ENCODE peak calls at places on chromosomes 5 and 9, in four cellular contexts. V is cardiac fibroblast, Y is dorsolateral prefrontal cortex, E is neural progenitor cell. I is an unnamed sample.

GRCh38 chr9:106891286-106891685 is 28.3 kb downstream of the ZNF462 start:
- DNase-seq in V (no peak), Y (no peak), E (peak), I (peak)

GRCh38 chr5:72779520-72779919 is 36.9 kb upstream of the TNPO1 start:
- DNase-seq in V (no peak), Y (no peak), E (no peak), I (no peak)

GRCh38 chr5:136065588-136065987 is 36.8 kb downstream of the TGFBI start:
- DNase-seq in V (no peak), Y (no peak), E (no peak), I (no peak)

GRCh38 chr5:82720764-82721163 is 356.4 kb downstream of the TMEM167A start:
- DNase-seq in V (peak), Y (no peak), E (no peak), I (no peak)

GRCh38 chr9:6566409-6567139 is 79.0 kb downstream of the GLDC start:
- DNase-seq in V (peak), Y (no peak), E (no peak), I (peak)

GRCh38 chr5:159310492-159310891 is 19.8 kb downstream of the IL12B start:
- DNase-seq in V (no peak), Y (no peak), E (peak), I (no peak)

GRCh38 chr5:128538249-128539037 is 398 bp upstream of the FBN2 start:
- DNase-seq in V (peak), Y (no peak), E (peak), I (peak)

GRCh38 chr5:19795218-19795617 is 192.8 kb downstream of the CDH18 start:
- DNase-seq in V (peak), Y (no peak), E (peak), I (peak)

GRCh38 chr9:127928232-127929043 is 2.1 kb downstream of the PIP5KL1 start:
- DNase-seq in V (no peak), Y (no peak), E (no peak), I (no peak)
- H3K4me3 ChIP-seq in V (no peak), Y (no peak), E (no peak), I (no peak)

GRCh38 chr5:15290953-15291352 is 209.0 kb upstream of the FBXL7 start:
- DNase-seq in V (no peak), Y (no peak), E (peak), I (no peak)
- TF ChIP-seq CTCF in V (no peak), Y (no peak), E (peak), I (peak)

DNA sequence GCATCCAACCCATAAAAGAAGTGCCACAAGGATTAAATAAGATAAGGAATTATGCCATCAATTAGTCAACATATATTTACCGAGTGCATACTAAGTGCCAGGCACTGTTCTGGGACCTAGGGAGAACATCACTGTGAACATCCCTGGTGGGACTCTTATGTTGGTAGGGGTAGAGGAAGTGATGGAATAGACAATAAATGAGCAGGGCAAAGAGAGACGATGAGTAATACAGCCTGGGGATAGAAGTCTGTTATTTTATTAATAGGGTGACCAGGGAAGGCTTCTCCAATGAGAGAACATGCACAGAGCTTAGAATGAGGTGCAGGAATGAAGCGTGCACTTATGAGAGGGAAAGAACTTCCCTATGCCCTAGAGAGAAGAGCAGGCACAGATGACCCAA is 47.4 kb upstream of the VLDLR start:
- DNase-seq in V (no peak), Y (no peak), E (no peak), I (no peak)
- H3K4me3 ChIP-seq in V (no peak), Y (no peak), E (no peak), I (no peak)

GRCh38 chr5:61363715-61364114 is 31.7 kb downstream of the ZSWIM6 start:
- DNase-seq in V (no peak), Y (no peak), E (no peak), I (no peak)

GRCh38 chr5:61357745-61358144 is 25.7 kb downstream of the ZSWIM6 start:
- DNase-seq in V (peak), Y (no peak), E (peak), I (no peak)

GRCh38 chr5:61366841-61367240 is 34.8 kb downstream of the ZSWIM6 start:
- DNase-seq in V (peak), Y (no peak), E (no peak), I (no peak)

GRCh38 chr5:61362796-61363364 is 30.8 kb downstream of the ZSWIM6 start:
- DNase-seq in V (peak), Y (no peak), E (peak), I (peak)
- TF ChIP-seq CTCF in V (peak), Y (no peak), E (peak), I (peak)

DNA sequence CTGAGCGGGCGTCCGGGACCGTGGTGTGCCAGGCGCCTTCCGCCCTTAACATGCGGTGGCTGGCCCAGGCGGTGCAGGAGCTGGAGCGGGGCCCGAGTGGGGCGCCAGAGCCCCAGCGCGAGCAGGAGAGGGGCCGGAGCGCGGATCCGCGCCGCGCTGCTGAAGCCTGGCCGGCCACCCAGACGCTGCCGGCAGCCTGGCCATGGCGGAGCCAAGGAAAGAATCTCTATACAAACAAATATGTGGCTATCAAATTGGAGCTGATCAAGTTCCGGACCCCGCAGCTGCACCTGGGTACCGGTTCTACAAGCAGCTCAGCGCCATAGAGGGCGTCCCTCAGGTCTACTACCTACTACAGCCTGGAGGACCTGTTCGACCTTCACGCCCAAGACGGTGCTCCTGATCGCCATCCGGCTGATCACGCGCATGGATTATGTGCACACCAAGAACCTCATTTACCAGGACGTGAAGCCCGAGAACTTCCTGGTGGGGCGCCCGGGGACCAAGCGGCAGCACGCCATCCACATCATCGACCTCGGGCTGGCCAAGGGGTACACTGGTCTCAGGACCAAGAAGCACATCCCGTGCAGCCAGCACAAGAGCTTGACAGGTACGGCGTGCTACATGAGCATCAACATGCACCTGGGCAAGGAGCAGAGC is 55.8 kb downstream of the JAK2 start:
- DNase-seq in V (no peak), Y (no peak), E (no peak), I (no peak)
- H3K4me3 ChIP-seq in V (no peak), Y (no peak), E (no peak), I (no peak)

DNA sequence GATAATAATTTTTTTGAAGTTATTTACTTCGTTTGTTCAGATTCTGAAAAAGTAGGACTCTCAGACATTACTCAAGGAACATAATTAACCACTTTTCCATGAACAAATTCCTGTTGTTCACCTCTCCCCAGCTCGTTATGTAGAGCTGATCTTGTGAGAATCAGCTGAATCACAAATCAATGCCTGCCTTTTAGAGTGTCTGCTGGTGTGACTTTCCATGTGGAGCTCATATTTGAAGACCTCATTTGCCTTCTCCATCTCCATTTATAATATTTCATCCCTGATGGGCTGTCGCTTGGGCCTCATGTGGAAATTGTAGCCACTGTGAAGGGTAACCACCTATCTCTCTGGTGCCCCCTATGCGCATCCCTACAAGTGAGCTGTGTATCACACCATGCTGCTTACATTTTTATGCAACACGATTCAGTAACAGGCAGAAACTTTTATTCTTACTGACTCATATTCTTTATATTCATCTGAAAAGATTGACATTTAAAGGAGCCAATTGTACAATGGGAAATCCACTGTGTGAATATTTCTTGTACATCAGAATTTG is 111.3 kb downstream of the STK32A start:
- DNase-seq in V (no peak), Y (no peak), E (peak), I (no peak)
- TF ChIP-seq CTCF in V (no peak), Y (no peak), E (peak), I (no peak)

DNA sequence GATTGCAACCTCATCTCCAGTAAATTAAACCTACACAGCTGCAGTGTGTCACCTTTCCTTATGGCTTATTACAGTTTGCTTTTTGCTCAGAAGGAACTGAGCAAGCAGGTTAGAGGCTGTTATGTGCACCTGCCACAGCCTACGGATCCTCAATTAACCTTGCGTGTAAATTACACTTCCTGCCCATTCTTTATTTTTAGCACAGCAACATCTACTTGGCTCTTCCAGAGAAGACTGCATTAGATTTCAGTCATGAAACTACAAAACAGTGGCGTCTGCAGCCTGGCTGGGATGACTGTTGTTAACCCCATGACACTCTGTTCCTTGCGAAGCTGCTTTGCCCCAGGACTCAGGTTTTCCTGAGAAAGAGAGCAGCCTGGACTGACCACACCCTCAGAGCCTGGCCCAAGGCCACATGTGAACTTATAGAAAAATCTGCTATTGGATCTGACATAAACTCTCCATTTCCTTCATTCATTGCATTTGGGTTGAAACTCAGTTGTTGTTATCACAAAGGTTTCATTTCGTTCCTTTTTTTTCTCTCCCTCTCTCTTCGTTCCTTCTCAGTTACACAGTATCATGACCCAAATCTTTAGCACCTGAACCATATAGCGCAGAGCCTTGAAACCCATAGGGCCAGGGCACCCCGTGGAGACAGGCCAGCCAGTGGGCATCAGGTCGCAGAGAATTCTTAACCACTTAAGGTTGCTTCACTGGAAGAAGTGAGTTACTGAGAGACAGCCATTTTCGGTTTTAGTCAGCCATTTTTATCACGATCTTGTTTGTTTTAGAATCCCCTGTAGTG is 138.6 kb downstream of the PALM2AKAP2 start:
- DNase-seq in V (peak), Y (no peak), E (no peak), I (no peak)
- H3K4me3 ChIP-seq in V (no peak), Y (no peak), E (no peak), I (no peak)

GRCh38 chr9:85508616-85509015 is 233.1 kb downstream of the AGTPBP1 start:
- DNase-seq in V (no peak), Y (no peak), E (peak), I (no peak)

GRCh38 chr9:85501474-85501873 is 240.3 kb downstream of the AGTPBP1 start:
- DNase-seq in V (no peak), Y (no peak), E (no peak), I (no peak)

GRCh38 chr9:85505612-85506011 is 236.1 kb downstream of the AGTPBP1 start:
- DNase-seq in V (no peak), Y (no peak), E (no peak), I (no peak)

GRCh38 chr9:85502815-85503643 is 238.7 kb downstream of the AGTPBP1 start:
- DNase-seq in V (no peak), Y (no peak), E (no peak), I (no peak)
- TF ChIP-seq CTCF in V (no peak), Y (no peak), E (no peak), I (no peak)

DNA sequence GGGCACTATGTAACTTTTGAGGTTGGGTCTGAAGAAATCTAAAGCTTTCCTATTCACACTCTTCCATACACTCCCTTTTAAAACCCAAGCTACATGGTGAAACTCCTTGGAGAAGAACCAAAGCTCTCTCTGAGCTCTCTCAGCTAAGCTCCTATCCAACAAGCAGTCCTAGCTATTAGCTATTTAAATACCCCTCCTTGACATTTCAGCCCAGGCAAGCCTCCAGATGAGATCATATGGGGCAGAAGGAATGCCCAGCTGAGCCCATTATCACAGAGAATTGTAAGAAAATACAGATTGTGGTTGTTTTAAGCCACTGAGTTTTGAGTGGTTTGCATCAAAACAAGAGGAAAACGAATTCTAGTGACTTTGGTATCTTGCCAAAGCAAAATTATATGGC is 15.2 kb downstream of the HSPB3 start:
- DNase-seq in V (peak), Y (no peak), E (no peak), I (peak)
- H3K4me3 ChIP-seq in V (no peak), Y (no peak), E (no peak), I (peak)

GRCh38 chr5:65481635-65482271 is at the start of gene ADAMTS6:
- DNase-seq in V (peak), Y (peak), E (peak), I (peak)

GRCh38 chr5:65479527-65479926 is 2.2 kb downstream of the ADAMTS6 start:
- DNase-seq in V (no peak), Y (no peak), E (no peak), I (no peak)

GRCh38 chr5:65482280-65482726 is 583 bp upstream of the ADAMTS6 start:
- DNase-seq in V (peak), Y (no peak), E (peak), I (peak)

GRCh38 chr5:65481171-65481575 is 547 bp downstream of the ADAMTS6 start:
- DNase-seq in V (no peak), Y (no peak), E (peak), I (no peak)

GRCh38 chr5:65480306-65480865 is 1.3 kb downstream of the ADAMTS6 start:
- DNase-seq in V (peak), Y (peak), E (peak), I (peak)
- TF ChIP-seq CTCF in V (no peak), Y (no peak), E (peak), I (peak)

I was measured in AG10803.